ENCODE peak calls at places on chromosome 9, in nine cellular contexts. One of them, this sample, is unnamed. For H3K4me1, the result is how much of the 10 kb centered on the place peaks cover.

GRCh38 chr9:4832786-4833579 is 40.2 kb downstream of the RCL1 start:
- DNase-seq in Peyer's patch: no peak
- DNase-seq in stomach: no peak
- DNase-seq in uterus: no peak
- DNase-seq in body of pancreas: peak
- DNase-seq in esophagus muscularis mucosa: no peak
- DNase-seq in tibial nerve: no peak
- DNase-seq in A549: peak
- DNase-seq in esophagus squamous epithelium: no peak
- DNase-seq in this sample: no peak

GRCh38 chr9:2241461-2241874 is 226.3 kb downstream of the SMARCA2 start:
- DNase-seq in Peyer's patch: no peak
- DNase-seq in stomach: no peak
- DNase-seq in uterus: peak
- DNase-seq in body of pancreas: peak
- DNase-seq in esophagus muscularis mucosa: no peak
- DNase-seq in tibial nerve: no peak
- DNase-seq in A549: peak
- DNase-seq in esophagus squamous epithelium: no peak
- DNase-seq in this sample: no peak

GRCh38 chr9:120913673-120914266 is 12.8 kb downstream of the TRAF1 start:
- DNase-seq in Peyer's patch: no peak
- DNase-seq in stomach: no peak
- DNase-seq in uterus: no peak
- DNase-seq in body of pancreas: no peak
- DNase-seq in esophagus muscularis mucosa: no peak
- DNase-seq in tibial nerve: no peak
- DNase-seq in A549: no peak
- DNase-seq in esophagus squamous epithelium: no peak
- DNase-seq in this sample: no peak

GRCh38 chr9:20618361-20618799 is 3.9 kb downstream of the MLLT3 start:
- DNase-seq in Peyer's patch: no peak
- DNase-seq in stomach: peak
- DNase-seq in uterus: no peak
- DNase-seq in body of pancreas: peak
- DNase-seq in esophagus muscularis mucosa: no peak
- DNase-seq in tibial nerve: no peak
- DNase-seq in A549: peak
- DNase-seq in esophagus squamous epithelium: no peak
- DNase-seq in this sample: peak

GRCh38 chr9:121862371-121862970 is 211.0 kb downstream of the DAB2IP start:
- DNase-seq in Peyer's patch: peak
- DNase-seq in stomach: no peak
- DNase-seq in uterus: no peak
- DNase-seq in body of pancreas: no peak
- DNase-seq in esophagus muscularis mucosa: no peak
- DNase-seq in tibial nerve: no peak
- DNase-seq in A549: no peak
- DNase-seq in esophagus squamous epithelium: no peak
- DNase-seq in this sample: no peak

GRCh38 chr9:88390371-88390990 is 2.2 kb downstream of the SPIN1 start:
- DNase-seq in Peyer's patch: no peak
- DNase-seq in stomach: no peak
- DNase-seq in uterus: no peak
- DNase-seq in body of pancreas: no peak
- DNase-seq in esophagus muscularis mucosa: no peak
- DNase-seq in tibial nerve: no peak
- DNase-seq in A549: no peak
- DNase-seq in esophagus squamous epithelium: no peak
- DNase-seq in this sample: no peak

GRCh38 chr9:89839427-89839826 is 234.6 kb downstream of the GADD45G start:
- DNase-seq in Peyer's patch: no peak
- DNase-seq in stomach: no peak
- DNase-seq in uterus: no peak
- DNase-seq in body of pancreas: no peak
- DNase-seq in esophagus muscularis mucosa: peak
- DNase-seq in tibial nerve: no peak
- DNase-seq in A549: no peak
- DNase-seq in esophagus squamous epithelium: no peak
- DNase-seq in this sample: no peak

GRCh38 chr9:69385474-69386091 is 60.6 kb downstream of the ENTREP1 start:
- DNase-seq in Peyer's patch: no peak
- DNase-seq in stomach: peak
- DNase-seq in uterus: no peak
- DNase-seq in body of pancreas: peak
- DNase-seq in esophagus muscularis mucosa: peak
- DNase-seq in tibial nerve: no peak
- DNase-seq in A549: no peak
- DNase-seq in esophagus squamous epithelium: no peak
- DNase-seq in this sample: no peak

GRCh38 chr9:130561056-130561455 is 18.3 kb upstream of the FUBP3 start:
- DNase-seq in Peyer's patch: no peak
- DNase-seq in stomach: no peak
- DNase-seq in uterus: no peak
- DNase-seq in body of pancreas: no peak
- DNase-seq in esophagus muscularis mucosa: no peak
- DNase-seq in tibial nerve: no peak
- DNase-seq in A549: no peak
- DNase-seq in esophagus squamous epithelium: no peak
- DNase-seq in this sample: no peak

GRCh38 chr9:1429328-1429727 is 379.2 kb downstream of the DMRT2 start:
- DNase-seq in Peyer's patch: no peak
- DNase-seq in stomach: no peak
- DNase-seq in uterus: no peak
- DNase-seq in body of pancreas: peak
- DNase-seq in esophagus muscularis mucosa: no peak
- DNase-seq in tibial nerve: no peak
- DNase-seq in A549: peak
- DNase-seq in esophagus squamous epithelium: no peak
- DNase-seq in this sample: peak

GRCh38 chr9:18682907-18683306 is 209.0 kb downstream of the ADAMTSL1 start:
- DNase-seq in Peyer's patch: no peak
- DNase-seq in stomach: no peak
- DNase-seq in uterus: no peak
- DNase-seq in body of pancreas: no peak
- DNase-seq in esophagus muscularis mucosa: no peak
- DNase-seq in tibial nerve: no peak
- DNase-seq in A549: no peak
- DNase-seq in esophagus squamous epithelium: no peak
- DNase-seq in this sample: no peak

GRCh38 chr9:129235931-129236331 is 57.9 kb upstream of the IER5L start:
- DNase-seq in Peyer's patch: peak
- DNase-seq in stomach: no peak
- DNase-seq in uterus: no peak
- DNase-seq in body of pancreas: no peak
- DNase-seq in esophagus muscularis mucosa: no peak
- DNase-seq in tibial nerve: no peak
- DNase-seq in A549: no peak
- DNase-seq in esophagus squamous epithelium: no peak
- DNase-seq in this sample: peak

GRCh38 chr9:124295097-124295794 is 37.5 kb downstream of the NEK6 start:
- DNase-seq in Peyer's patch: no peak
- DNase-seq in stomach: no peak
- DNase-seq in uterus: peak
- DNase-seq in body of pancreas: no peak
- DNase-seq in esophagus muscularis mucosa: no peak
- DNase-seq in tibial nerve: no peak
- DNase-seq in A549: no peak
- DNase-seq in esophagus squamous epithelium: no peak
- DNase-seq in this sample: no peak

GRCh38 chr9:126419475-126419874 is 92.8 kb downstream of the MVB12B start:
- DNase-seq in Peyer's patch: no peak
- DNase-seq in stomach: no peak
- DNase-seq in uterus: no peak
- DNase-seq in body of pancreas: no peak
- DNase-seq in esophagus muscularis mucosa: no peak
- DNase-seq in tibial nerve: no peak
- DNase-seq in A549: no peak
- DNase-seq in esophagus squamous epithelium: no peak
- DNase-seq in this sample: no peak

GRCh38 chr9:101796044-101796443 is 57.6 kb upstream of the GRIN3A start:
- DNase-seq in Peyer's patch: no peak
- DNase-seq in stomach: no peak
- DNase-seq in uterus: no peak
- DNase-seq in body of pancreas: no peak
- DNase-seq in esophagus muscularis mucosa: no peak
- DNase-seq in tibial nerve: no peak
- DNase-seq in A549: no peak
- DNase-seq in esophagus squamous epithelium: no peak
- DNase-seq in this sample: no peak

GRCh38 chr9:3467593-3468219 is 58.1 kb downstream of the RFX3 start:
- DNase-seq in Peyer's patch: peak
- DNase-seq in stomach: peak
- DNase-seq in uterus: peak
- DNase-seq in body of pancreas: peak
- DNase-seq in esophagus muscularis mucosa: no peak
- DNase-seq in tibial nerve: no peak
- DNase-seq in A549: peak
- DNase-seq in esophagus squamous epithelium: peak
- DNase-seq in this sample: peak

GRCh38 chr9:2583308-2584013 is 38.1 kb upstream of the VLDLR start:
- DNase-seq in Peyer's patch: no peak
- DNase-seq in stomach: no peak
- DNase-seq in uterus: no peak
- DNase-seq in body of pancreas: no peak
- DNase-seq in esophagus muscularis mucosa: no peak
- DNase-seq in tibial nerve: no peak
- DNase-seq in A549: no peak
- DNase-seq in esophagus squamous epithelium: no peak
- DNase-seq in this sample: peak

GRCh38 chr9:137297060-137297664 is 4.9 kb downstream of the NRARP start:
- DNase-seq in Peyer's patch: no peak
- DNase-seq in stomach: no peak
- DNase-seq in uterus: no peak
- DNase-seq in body of pancreas: no peak
- DNase-seq in esophagus muscularis mucosa: no peak
- DNase-seq in tibial nerve: no peak
- DNase-seq in A549: no peak
- DNase-seq in esophagus squamous epithelium: no peak
- DNase-seq in this sample: peak

GRCh38 chr9:91411096-91411771 is 12.4 kb downstream of the NFIL3 start:
- DNase-seq in Peyer's patch: no peak
- DNase-seq in stomach: no peak
- DNase-seq in uterus: no peak
- DNase-seq in body of pancreas: no peak
- DNase-seq in esophagus muscularis mucosa: peak
- DNase-seq in tibial nerve: no peak
- DNase-seq in A549: no peak
- DNase-seq in esophagus squamous epithelium: no peak
- DNase-seq in this sample: no peak

GRCh38 chr9:120715331-120715924 is 1.2 kb upstream of the MEGF9 start:
- DNase-seq in Peyer's patch: no peak
- DNase-seq in stomach: no peak
- DNase-seq in uterus: peak
- DNase-seq in body of pancreas: peak
- DNase-seq in esophagus muscularis mucosa: no peak
- DNase-seq in tibial nerve: peak
- DNase-seq in A549: peak
- DNase-seq in esophagus squamous epithelium: no peak
- DNase-seq in this sample: peak

GRCh38 chr9:36597412-36598178 is 24.9 kb downstream of the MELK start:
- DNase-seq in Peyer's patch: no peak
- DNase-seq in stomach: no peak
- DNase-seq in uterus: no peak
- DNase-seq in body of pancreas: peak
- DNase-seq in esophagus muscularis mucosa: no peak
- DNase-seq in tibial nerve: no peak
- DNase-seq in A549: peak
- DNase-seq in esophagus squamous epithelium: no peak
- DNase-seq in this sample: no peak

GRCh38 chr9:36598281-36598680 is 25.6 kb downstream of the MELK start:
- DNase-seq in Peyer's patch: no peak
- DNase-seq in stomach: no peak
- DNase-seq in uterus: no peak
- DNase-seq in body of pancreas: no peak
- DNase-seq in esophagus muscularis mucosa: no peak
- DNase-seq in tibial nerve: no peak
- DNase-seq in A549: no peak
- DNase-seq in esophagus squamous epithelium: no peak
- DNase-seq in this sample: no peak

DNA sequence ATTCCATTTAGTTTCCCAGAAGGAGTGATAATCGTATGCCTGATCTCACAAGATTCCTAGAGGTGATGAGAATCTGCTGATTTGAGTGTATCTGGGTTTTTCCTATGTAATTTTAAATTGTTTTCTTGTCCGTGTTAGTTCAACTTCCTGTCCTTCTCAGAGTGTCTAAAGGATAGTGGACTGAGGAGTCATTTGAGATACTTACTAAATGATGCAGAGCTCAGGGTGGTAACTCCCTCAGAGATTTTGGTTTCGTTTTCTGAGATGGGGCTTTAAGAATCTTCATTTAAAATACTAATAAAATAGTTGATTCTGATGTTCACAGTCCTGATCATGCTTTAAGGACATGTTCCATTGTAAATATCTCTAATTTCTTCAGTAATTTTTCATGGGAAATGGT is 30.3 kb downstream of the MELK start:
- DNase-seq in Peyer's patch: no peak
- DNase-seq in stomach: no peak
- DNase-seq in uterus: no peak
- DNase-seq in body of pancreas: no peak
- DNase-seq in esophagus muscularis mucosa: no peak
- DNase-seq in tibial nerve: no peak
- DNase-seq in A549: no peak
- DNase-seq in esophagus squamous epithelium: no peak
- DNase-seq in this sample: no peak
- H3K27ac ChIP-seq in Peyer's patch: no peak
- H3K27ac ChIP-seq in stomach: no peak
- H3K27ac ChIP-seq in uterus: no peak
- H3K27ac ChIP-seq in body of pancreas: no peak
- H3K27ac ChIP-seq in esophagus muscularis mucosa: no peak
- H3K27ac ChIP-seq in tibial nerve: no peak
- H3K27ac ChIP-seq in A549: no peak
- H3K27ac ChIP-seq in esophagus squamous epithelium: no peak
- H3K27ac ChIP-seq in this sample: no peak

GRCh38 chr9:16559418-16560188 is 310.9 kb downstream of the BNC2 start:
- DNase-seq in Peyer's patch: no peak
- DNase-seq in stomach: no peak
- DNase-seq in uterus: no peak
- DNase-seq in body of pancreas: no peak
- DNase-seq in esophagus muscularis mucosa: no peak
- DNase-seq in tibial nerve: no peak
- DNase-seq in A549: no peak
- DNase-seq in esophagus squamous epithelium: no peak
- DNase-seq in this sample: no peak
- TF ChIP-seq POLR2A in Peyer's patch: no peak
- TF ChIP-seq POLR2A in stomach: no peak
- TF ChIP-seq POLR2A in uterus: no peak
- TF ChIP-seq POLR2A in body of pancreas: no peak
- TF ChIP-seq POLR2A in esophagus muscularis mucosa: no peak
- TF ChIP-seq POLR2A in tibial nerve: no peak
- TF ChIP-seq POLR2A in A549: no peak
- TF ChIP-seq POLR2A in esophagus squamous epithelium: no peak
- TF ChIP-seq POLR2A in this sample: no peak

GRCh38 chr9:98251554-98251953 is 3.9 kb downstream of the TBC1D2 start:
- DNase-seq in Peyer's patch: no peak
- DNase-seq in stomach: no peak
- DNase-seq in uterus: no peak
- DNase-seq in body of pancreas: no peak
- DNase-seq in esophagus muscularis mucosa: no peak
- DNase-seq in tibial nerve: no peak
- DNase-seq in A549: peak
- DNase-seq in esophagus squamous epithelium: no peak
- DNase-seq in this sample: no peak
- H3K4me1 ChIP-seq in Peyer's patch: under half
- H3K4me1 ChIP-seq in stomach: under half
- H3K4me1 ChIP-seq in uterus: under half
- H3K4me1 ChIP-seq in body of pancreas: under half
- H3K4me1 ChIP-seq in esophagus muscularis mucosa: half or more
- H3K4me1 ChIP-seq in tibial nerve: under half
- H3K4me1 ChIP-seq in A549: half or more
- H3K4me1 ChIP-seq in esophagus squamous epithelium: half or more
- H3K4me1 ChIP-seq in this sample: under half

GRCh38 chr9:114123031-114123977 is 24.2 kb upstream of the KIF12 start:
- DNase-seq in Peyer's patch: no peak
- DNase-seq in stomach: no peak
- DNase-seq in uterus: no peak
- DNase-seq in body of pancreas: no peak
- DNase-seq in esophagus muscularis mucosa: no peak
- DNase-seq in tibial nerve: no peak
- DNase-seq in A549: no peak
- DNase-seq in esophagus squamous epithelium: no peak
- DNase-seq in this sample: no peak
- H3K27ac ChIP-seq in Peyer's patch: no peak
- H3K27ac ChIP-seq in stomach: no peak
- H3K27ac ChIP-seq in uterus: no peak
- H3K27ac ChIP-seq in body of pancreas: no peak
- H3K27ac ChIP-seq in esophagus muscularis mucosa: no peak
- H3K27ac ChIP-seq in tibial nerve: no peak
- H3K27ac ChIP-seq in A549: no peak
- H3K27ac ChIP-seq in esophagus squamous epithelium: no peak
- H3K27ac ChIP-seq in this sample: no peak